ENCODE peak calls at places on chromosomes 5 and 9, in ten cellular contexts. H is Calu3, S is PC-9, V is transverse colon, R is BJ, D is pancreas, I is AG09309, M is suprapubic skin, K is HFF-Myc, B is DND-41. A is an unnamed sample.

GRCh38 chr9:112856843-112857242 is 33.8 kb downstream of the SLC46A2 start:
- DNase-seq in H (no peak), S (no peak), V (no peak), R (no peak), D (no peak), I (no peak), M (no peak), K (no peak), B (no peak), A (no peak)

GRCh38 chr9:113593682-113594281 is 130.3 kb downstream of the RGS3 start:
- DNase-seq in H (no peak), S (no peak), V (peak; percentile 76), R (peak; percentile 97), D (peak; percentile 92), I (peak; percentile 95), M (peak; percentile 92), K (peak; percentile 98), B (no peak), A (no peak)

GRCh38 chr9:4228606-4229005 is 71.3 kb downstream of the GLIS3 start:
- DNase-seq in H (no peak), S (no peak), V (no peak), R (no peak), D (no peak), I (no peak), M (no peak), K (no peak), B (no peak), A (no peak)

GRCh38 chr5:71960196-71960595 is 147.1 kb upstream of the MAP1B start:
- DNase-seq in H (no peak), S (no peak), V (no peak), R (no peak), D (no peak), I (no peak), M (no peak), K (no peak), B (no peak), A (no peak)

GRCh38 chr5:115850771-115851416 is 9.2 kb downstream of the AP3S1 start:
- DNase-seq in H (no peak), S (no peak), V (no peak), R (no peak), D (no peak), I (no peak), M (no peak), K (no peak), B (no peak), A (no peak)

GRCh38 chr9:133589454-133590227 is 19.5 kb downstream of the FAM163B start:
- DNase-seq in H (no peak), S (no peak), V (no peak), R (no peak), D (no peak), I (no peak), M (no peak), K (no peak), B (peak; percentile 21), A (no peak)

GRCh38 chr9:135785013-135785575 is 83.1 kb downstream of the KCNT1 start:
- DNase-seq in H (no peak), S (no peak), V (no peak), R (no peak), D (no peak), I (no peak), M (no peak), K (no peak), B (no peak), A (no peak)

GRCh38 chr5:151483176-151483575 is 35.8 kb downstream of the SLC36A1 start:
- DNase-seq in H (no peak), S (no peak), V (no peak), R (no peak), D (no peak), I (no peak), M (no peak), K (no peak), B (no peak), A (peak; percentile 65)

GRCh38 chr5:158303261-158303660 is 444.3 kb upstream of the CLINT1 start:
- DNase-seq in H (no peak), S (no peak), V (no peak), R (no peak), D (no peak), I (no peak), M (no peak), K (no peak), B (no peak), A (no peak)

GRCh38 chr9:124947727-124948391 is 7.0 kb upstream of the GOLGA1 start:
- DNase-seq in H (no peak), S (no peak), V (no peak), R (no peak), D (no peak), I (no peak), M (no peak), K (no peak), B (no peak), A (no peak)

DNA sequence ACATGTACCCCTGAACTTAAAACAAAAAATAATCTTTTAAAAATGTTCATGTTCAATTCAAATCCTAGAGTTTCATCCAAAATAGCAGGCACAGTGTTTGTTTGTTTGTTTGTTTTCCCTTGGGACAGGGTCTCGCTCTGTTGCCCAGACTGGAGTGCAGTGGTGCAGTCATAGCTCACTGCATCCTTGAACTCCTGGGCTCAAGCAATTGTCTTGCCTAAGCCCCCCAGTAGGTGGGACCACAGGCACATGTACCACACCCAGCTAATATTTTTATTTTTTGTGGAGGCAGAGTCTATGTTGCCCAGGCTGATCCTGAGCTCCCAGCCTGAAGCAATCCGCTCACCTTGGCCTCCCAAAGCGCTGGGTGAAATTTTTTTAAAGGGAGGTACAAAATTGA is 5.0 kb upstream of the POLR1E start:
- DNase-seq in H (no peak), S (no peak), V (no peak), R (no peak), D (no peak), I (no peak), M (no peak), K (no peak), B (no peak), A (no peak)
- TF ChIP-seq CTCF in H (no peak), S (no peak), V (no peak), R (no peak), D (no peak), I (no peak), M (no peak), K (peak; percentile 4), B (peak; percentile 11), A (no peak)

GRCh38 chr5:132476853-132477729 is 13.5 kb downstream of the IRF1 start:
- DNase-seq in H (no peak), S (no peak), V (peak; percentile 52), R (no peak), D (no peak), I (no peak), M (peak; percentile 68), K (no peak), B (no peak), A (peak; percentile 29)
- TF ChIP-seq CTCF in H (no peak), S (no peak), V (no peak), R (no peak), D (no peak), I (no peak), M (no peak), K (no peak), B (no peak), A (peak; percentile 21)

DNA sequence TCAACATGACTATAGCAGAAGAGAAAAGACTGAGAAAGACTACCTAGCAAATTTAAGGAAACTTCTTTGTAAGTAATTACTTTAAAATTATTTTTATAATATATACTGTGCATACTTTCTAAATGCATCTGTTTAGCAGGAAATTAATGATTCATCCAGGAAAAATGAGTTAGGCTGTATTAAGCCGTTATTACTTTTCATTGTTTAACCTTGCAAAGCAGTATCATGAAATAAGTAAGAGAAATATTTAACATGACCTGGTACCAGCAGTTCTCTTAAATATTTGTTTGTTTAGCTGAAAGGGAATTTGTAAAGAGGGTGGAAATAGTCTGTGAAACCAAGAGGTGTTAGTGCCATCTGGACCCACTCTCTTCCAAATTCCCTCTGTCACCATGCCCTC is 175.0 kb downstream of the GNAQ start:
- DNase-seq in H (no peak), S (no peak), V (no peak), R (no peak), D (no peak), I (no peak), M (no peak), K (no peak), B (no peak), A (no peak)
- TF ChIP-seq CTCF in H (no peak), S (no peak), V (no peak), R (no peak), D (no peak), I (no peak), M (no peak), K (no peak), B (no peak), A (no peak)

GRCh38 chr9:130408669-130409068 is 36.1 kb upstream of the ASS1 start:
- DNase-seq in H (no peak), S (no peak), V (no peak), R (no peak), D (no peak), I (no peak), M (no peak), K (no peak), B (no peak), A (no peak)
- TF ChIP-seq CTCF in H (no peak), S (no peak), V (no peak), R (no peak), D (no peak), I (no peak), M (no peak), K (no peak), B (no peak), A (no peak)

DNA sequence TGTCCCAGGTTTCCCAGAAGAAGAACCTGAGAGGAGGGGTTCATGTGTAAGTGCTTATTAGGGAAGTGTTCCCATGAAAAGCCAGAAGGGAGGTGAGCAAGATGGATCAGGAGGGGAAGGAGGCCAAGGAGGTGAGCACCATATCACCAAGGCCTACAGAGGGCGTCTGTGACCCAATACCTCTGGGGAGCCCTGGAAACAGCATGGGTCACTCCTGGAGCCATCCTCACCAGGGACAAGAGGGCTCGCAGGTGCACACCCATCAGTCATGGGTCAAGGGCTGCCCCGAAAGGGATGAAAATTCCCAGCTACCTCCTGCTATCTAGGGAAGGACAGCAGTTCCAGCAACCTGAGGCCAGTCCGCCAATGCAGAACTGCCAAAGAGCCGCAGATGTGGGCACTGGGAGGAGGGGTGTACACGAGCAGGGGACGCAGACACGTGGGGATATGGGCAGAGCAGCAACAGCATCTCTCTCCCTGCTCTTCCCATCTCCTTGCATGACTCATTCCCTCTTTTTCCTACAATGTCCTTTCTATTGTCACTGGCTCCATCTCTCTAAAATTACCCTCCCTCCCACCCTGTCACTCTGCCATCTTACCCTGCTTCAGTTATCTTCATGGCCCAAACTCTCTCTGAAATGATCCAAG is 167.6 kb upstream of the FSTL4 start:
- DNase-seq in H (no peak), S (no peak), V (no peak), R (no peak), D (no peak), I (no peak), M (no peak), K (no peak), B (no peak), A (no peak)
- TF ChIP-seq CTCF in H (no peak), S (no peak), V (no peak), R (no peak), D (no peak), I (no peak), M (no peak), K (no peak), B (peak; percentile 17), A (no peak)

GRCh38 chr5:134590992-134591659 is 41.5 kb downstream of the SAR1B start:
- DNase-seq in H (peak; percentile 90), S (peak; percentile 77), V (peak; percentile 78), R (no peak), D (no peak), I (no peak), M (no peak), K (no peak), B (no peak), A (no peak)
- TF ChIP-seq CTCF in H (no peak), S (no peak), V (no peak), R (no peak), D (no peak), I (no peak), M (no peak), K (no peak), B (no peak), A (no peak)

A was measured in CD14-positive monocyte.